ENCODE peak calls at places on chromosomes 11 and 22, in six cellular contexts. R is fibroblast of mammary gland, U is GM23338, Q is fibroblast of the aortic adventitia, S is mammary epithelial cell, Z is neural crest cell. O is an unnamed sample.

GRCh38 chr11:8039530-8040260 is 41.3 kb upstream of the TUB start:
- DNase-seq in U (no peak), Q (no peak), R (no peak), Z (no peak), S (no peak), O (no peak)

GRCh38 chr22:19898831-19899567 is 42.6 kb upstream of the COMT start:
- DNase-seq in U (no peak), R (no peak), S (no peak), Z (no peak), Q (no peak), O (no peak)

GRCh38 chr11:8688414-8689362 is 6.1 kb downstream of the RPL27A start:
- DNase-seq in Z (peak; percentile 79), S (peak; percentile 95), U (peak; percentile 98), Q (peak; percentile 94), R (peak; percentile 95), O (peak; percentile 95)

GRCh38 chr11:1791912-1792311 is 28.2 kb upstream of the CTSD start:
- DNase-seq in R (no peak), Z (no peak), S (no peak), U (no peak), Q (no peak), O (no peak)

GRCh38 chr11:73055002-73055401 is 87.1 kb downstream of the FCHSD2 start:
- DNase-seq in S (no peak), R (no peak), Z (no peak), Q (no peak), U (no peak), O (no peak)

GRCh38 chr22:19871023-19871844 is 16.6 kb upstream of the GNB1L start:
- DNase-seq in Z (no peak), Q (no peak), S (no peak), U (no peak), R (no peak), O (no peak)

GRCh38 chr11:8699903-8700302 is 17.3 kb downstream of the RPL27A start:
- DNase-seq in S (peak; percentile 74), R (peak; percentile 52), U (peak; percentile 69), Q (peak; percentile 63), Z (peak; percentile 22), O (no peak)

GRCh38 chr11:87628161-87628560 is 547.1 kb downstream of the RAB38 start:
- DNase-seq in S (no peak), R (no peak), U (peak; percentile 30), Z (no peak), Q (no peak), O (no peak)

GRCh38 chr22:36144886-36145541 is 15.5 kb downstream of the APOL3 start:
- DNase-seq in S (peak; percentile 33), U (peak; percentile 84), R (peak; percentile 76), Z (peak; percentile 49), Q (peak; percentile 82), O (peak; percentile 62)

GRCh38 chr11:63961608-63962412 is 12.6 kb upstream of the COX8A start:
- DNase-seq in R (peak; percentile 41), U (peak; percentile 55), Q (peak; percentile 27), S (peak; percentile 85), Z (no peak), O (peak; percentile 13)

GRCh38 chr22:38305481-38306448 is 11.5 kb downstream of the CSNK1E start:
- DNase-seq in Q (peak; percentile 72), R (peak; percentile 77), S (peak; percentile 63), Z (no peak), U (peak; percentile 84), O (no peak)

GRCh38 chr22:26461188-26461810 is 22.3 kb downstream of the HPS4 start:
- DNase-seq in S (peak; percentile 12), Z (peak; percentile 80), R (peak; percentile 50), U (peak; percentile 94), Q (peak; percentile 59), O (peak; percentile 20)

GRCh38 chr22:46676881-46677280 is 56.7 kb downstream of the GRAMD4 start:
- DNase-seq in Q (no peak), Z (no peak), U (no peak), R (no peak), S (no peak), O (no peak)

GRCh38 chr11:3074912-3075589 is 17.8 kb upstream of the CARS1 start:
- DNase-seq in Z (no peak), R (no peak), S (no peak), U (no peak), Q (no peak), O (no peak)

GRCh38 chr11:75429902-75430691 is 2.9 kb downstream of the KLHL35 start:
- DNase-seq in R (peak; percentile 58), Q (peak; percentile 60), U (peak; percentile 74), Z (peak; percentile 48), S (peak; percentile 58), O (no peak)

GRCh38 chr22:46076651-46077339 is 73.5 kb upstream of the PPARA start:
- DNase-seq in U (peak; percentile 54), R (no peak), Q (peak; percentile 85), S (peak; percentile 77), Z (no peak), O (peak; percentile 71)

GRCh38 chr11:56932572-56933235 is 56.0 kb upstream of the OR5AK2 start:
- DNase-seq in S (peak; percentile 97), Z (no peak), R (peak; percentile 85), U (no peak), Q (peak; percentile 58), O (peak; percentile 56)

GRCh38 chr11:10633261-10633660 is 60.3 kb downstream of the IRAG1 start:
- DNase-seq in Z (no peak), Q (no peak), S (no peak), R (no peak), U (no peak), O (no peak)

GRCh38 chr11:11555228-11555627 is 66.6 kb downstream of the GALNT18 start:
- DNase-seq in Z (no peak), Q (peak; percentile 21), R (no peak), U (no peak), S (no peak), O (no peak)

GRCh38 chr11:45869551-45869950 is 15.9 kb upstream of the MAPK8IP1 start:
- DNase-seq in U (no peak), Q (no peak), R (no peak), S (no peak), Z (no peak), O (no peak)

GRCh38 chr11:44738791-44739190 is 12.0 kb downstream of the TSPAN18 start:
- DNase-seq in U (no peak), Q (no peak), R (no peak), S (no peak), Z (no peak), O (no peak)

GRCh38 chr22:41480397-41480735 is 11.4 kb downstream of the ACO2 start:
- DNase-seq in R (peak; percentile 92), S (no peak), U (no peak), Q (peak; percentile 82), Z (no peak), O (peak; percentile 74)

GRCh38 chr11:30008946-30009525 is 7.8 kb downstream of the KCNA4 start:
- DNase-seq in Q (no peak), S (no peak), R (no peak), Z (no peak), U (no peak), O (no peak)

GRCh38 chr11:31974737-31975136 is 116.1 kb upstream of the RCN1 start:
- DNase-seq in S (peak; percentile 96), Q (peak; percentile 50), U (no peak), Z (no peak), R (peak; percentile 95), O (peak; percentile 92)

GRCh38 chr11:69312418-69313399 is 18.8 kb downstream of the MYEOV start:
- DNase-seq in Q (peak; percentile 62), S (no peak), Z (no peak), U (no peak), R (no peak), O (no peak)

DNA sequence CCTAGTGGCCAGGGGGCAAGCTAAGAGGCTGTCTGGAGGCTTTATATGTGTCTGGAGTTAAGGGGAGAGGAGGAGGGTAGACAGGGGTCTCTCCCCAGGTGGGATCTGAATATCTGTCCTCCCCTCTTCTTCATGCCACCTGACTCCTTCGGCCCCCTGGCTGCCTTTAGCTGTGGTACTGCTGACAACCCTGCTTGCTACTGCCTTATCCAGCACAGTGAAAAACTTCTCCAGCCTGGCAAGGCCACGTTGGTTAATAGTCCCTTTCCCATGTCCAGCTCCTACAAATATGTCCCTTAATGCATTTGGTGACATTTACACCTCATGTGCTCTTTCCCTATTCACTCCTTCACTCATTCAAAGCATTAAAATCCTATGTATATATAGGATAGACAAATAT is 42.4 kb upstream of the NNMT start:
- DNase-seq in U (no peak), Q (no peak), Z (no peak), R (no peak), S (no peak), O (no peak)
- TF ChIP-seq CTCF in U (no peak), Q (no peak), Z (no peak), R (no peak), S (no peak), O (no peak)

GRCh38 chr11:79708319-79708928 is 267.6 kb upstream of the TENM4 start:
- DNase-seq in Z (peak; percentile 35), Q (peak; percentile 32), R (peak; percentile 34), S (peak; percentile 49), U (peak; percentile 79), O (peak; percentile 47)
- TF ChIP-seq CTCF in Z (peak; percentile 77), Q (peak; percentile 39), R (peak; percentile 45), S (peak; percentile 65), U (peak; percentile 94), O (peak; percentile 79)

GRCh38 chr11:119108857-119109221 is 1.7 kb downstream of the C2CD2L start:
- DNase-seq in R (no peak), U (no peak), S (no peak), Q (no peak), Z (no peak), O (no peak)
- TF ChIP-seq CTCF in R (no peak), U (no peak), S (no peak), Q (no peak), Z (no peak), O (no peak)

GRCh38 chr22:23093090-23093788 is 22.9 kb downstream of the GNAZ start:
- DNase-seq in S (no peak), U (no peak), R (no peak), Z (no peak), Q (no peak), O (no peak)

GRCh38 chr22:23095467-23096342 is 25.4 kb downstream of the GNAZ start:
- DNase-seq in S (no peak), Z (no peak), U (no peak), Q (no peak), R (no peak), O (no peak)

GRCh38 chr22:23094260-23094659 is 23.9 kb downstream of the GNAZ start:
- DNase-seq in R (no peak), Q (no peak), S (no peak), Z (no peak), U (no peak), O (no peak)

GRCh38 chr22:23092217-23092955 is 22.1 kb downstream of the GNAZ start:
- DNase-seq in S (no peak), U (no peak), R (no peak), Z (no peak), Q (no peak), O (no peak)

DNA sequence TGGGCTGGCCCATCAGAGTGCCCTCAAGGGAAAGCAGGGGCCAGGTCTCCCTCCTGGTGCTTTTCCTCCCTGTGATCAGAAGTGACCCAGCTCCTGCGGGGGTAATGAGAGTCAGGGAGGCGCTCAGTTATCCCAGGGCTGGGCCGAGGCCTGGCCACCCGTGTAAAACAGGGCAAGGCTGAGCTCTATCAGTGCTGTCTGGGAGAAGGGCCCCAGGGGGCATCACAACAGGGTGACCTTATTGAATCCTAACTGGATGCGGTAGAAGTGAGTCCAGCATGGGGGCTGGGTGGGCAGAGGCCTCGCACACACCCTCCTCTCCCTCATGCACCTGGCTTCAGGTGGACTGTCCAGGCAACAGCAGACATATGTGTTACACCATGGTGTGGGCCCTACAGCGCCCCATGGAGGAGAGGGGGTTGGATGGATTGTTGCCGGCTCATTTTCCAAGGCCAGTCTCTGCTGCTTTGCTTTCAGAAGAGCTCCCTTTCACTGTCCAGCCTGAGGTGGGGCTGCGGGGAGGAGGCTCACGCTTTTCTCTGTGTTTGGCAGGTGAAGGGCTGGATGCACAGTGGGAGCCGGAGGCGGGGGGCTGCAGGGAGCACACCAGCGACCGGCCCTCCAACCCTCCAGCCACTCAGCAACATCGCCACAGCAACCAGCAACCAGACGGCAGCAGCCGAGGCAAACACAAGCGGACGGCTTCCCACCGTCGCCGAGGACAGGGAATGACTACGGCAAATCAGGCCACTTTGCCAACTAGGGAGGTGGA is 24.6 kb downstream of the GNAZ start:
- DNase-seq in S (no peak), U (peak; percentile 32), Q (no peak), R (no peak), Z (no peak), O (no peak)
- TF ChIP-seq CTCF in S (no peak), U (peak; percentile 34), Q (no peak), R (no peak), Z (no peak), O (no peak)

O was measured in HFFc6.